ENCODE peak calls at places on chromosomes 7 and 10, in ten cellular contexts. X is endodermal cell, F is thoracic aorta, I is heart left ventricle, Y is lower lobe of right lung, E is astrocyte, R is mammary epithelial cell, T is lung, H is psoas muscle, D is transverse colon. Z is an unnamed sample.
A peak's percentile ranks its signal among the peaks of the same experiment; 100 is the strongest.

GRCh38 chr7:360454-361100 is 70.6 kb downstream of the FOXL3 start:
- DNase-seq in X (no peak), F (no peak), I (peak; percentile 48), Y (peak; percentile 35), E (no peak), R (no peak), T (no peak), H (peak; percentile 9), D (no peak), Z (no peak)

GRCh38 chr10:80714566-80714965 is 176.9 kb downstream of the SH2D4B start:
- DNase-seq in X (peak; percentile 34), F (no peak), I (no peak), Y (no peak), E (no peak), R (no peak), T (no peak), H (no peak), D (no peak), Z (no peak)

GRCh38 chr10:7795605-7796004 is 7.6 kb downstream of the ATP5F1C start:
- DNase-seq in X (no peak), F (no peak), I (no peak), Y (no peak), E (peak; percentile 81), R (no peak), T (no peak), H (no peak), D (no peak), Z (no peak)

GRCh38 chr7:155205368-155206285 is 92.1 kb upstream of the INSIG1 start:
- DNase-seq in X (peak; percentile 72), F (peak; percentile 41), I (peak; percentile 90), Y (peak; percentile 89), E (peak; percentile 100), R (peak; percentile 95), T (peak; percentile 78), H (peak; percentile 89), D (peak; percentile 82), Z (peak; percentile 88)

GRCh38 chr10:104741127-104741526 is 100.0 kb downstream of the SORCS3 start:
- DNase-seq in X (no peak), F (no peak), I (no peak), Y (no peak), E (no peak), R (no peak), T (no peak), H (no peak), D (no peak), Z (no peak)

GRCh38 chr7:50211306-50212015 is 93.1 kb upstream of the IKZF1 start:
- DNase-seq in X (peak; percentile 30), F (no peak), I (no peak), Y (no peak), E (no peak), R (no peak), T (no peak), H (no peak), D (no peak), Z (no peak)

GRCh38 chr10:52615756-52616419 is 156.7 kb downstream of the MBL2 start:
- DNase-seq in X (no peak), F (no peak), I (no peak), Y (no peak), E (peak; percentile 34), R (no peak), T (no peak), H (no peak), D (no peak), Z (no peak)

GRCh38 chr7:39252916-39253315 is 275.2 kb downstream of the POU6F2 start:
- DNase-seq in X (peak; percentile 67), F (no peak), I (no peak), Y (no peak), E (peak; percentile 46), R (no peak), T (no peak), H (no peak), D (no peak), Z (no peak)

GRCh38 chr10:125159932-125160855 is at the start of gene CTBP2:
- DNase-seq in X (peak; percentile 84), F (no peak), I (peak; percentile 78), Y (peak; percentile 66), E (no peak), R (no peak), T (peak; percentile 51), H (peak; percentile 64), D (peak; percentile 59), Z (peak; percentile 47)

GRCh38 chr7:20417260-20417659 is 86.6 kb downstream of the ITGB8 start:
- DNase-seq in X (no peak), F (no peak), I (no peak), Y (peak; percentile 49), E (no peak), R (no peak), T (no peak), H (no peak), D (peak; percentile 21), Z (no peak)

GRCh38 chr10:132537713-132538020 is at the start of gene INPP5A:
- DNase-seq in X (no peak), F (no peak), I (no peak), Y (no peak), E (no peak), R (no peak), T (no peak), H (no peak), D (no peak), Z (no peak)
- H3K4me1 ChIP-seq in X (peaks cover 2% of the 10 kb centered on the region), F (peaks cover 28% of the 10 kb centered on the region), I (peaks cover 53% of the 10 kb centered on the region), Y (peaks cover 64% of the 10 kb centered on the region), E (peaks cover 77% of the 10 kb centered on the region), R (peaks cover 22% of the 10 kb centered on the region), T (peaks cover 38% of the 10 kb centered on the region), H (peaks cover 56% of the 10 kb centered on the region), D (peaks cover 53% of the 10 kb centered on the region), Z (peaks cover 40% of the 10 kb centered on the region)

GRCh38 chr7:111775205-111775604 is 212.9 kb upstream of the IMMP2L start:
- DNase-seq in X (no peak), F (no peak), I (no peak), Y (no peak), E (no peak), R (no peak), T (no peak), H (no peak), D (no peak), Z (no peak)

GRCh38 chr7:111770116-111770515 is 207.8 kb upstream of the IMMP2L start:
- DNase-seq in X (no peak), F (no peak), I (no peak), Y (no peak), E (no peak), R (no peak), T (no peak), H (no peak), D (no peak), Z (no peak)

GRCh38 chr7:111771638-111772037 is 209.3 kb upstream of the IMMP2L start:
- DNase-seq in X (no peak), F (no peak), I (no peak), Y (no peak), E (no peak), R (no peak), T (no peak), H (no peak), D (no peak), Z (no peak)

GRCh38 chr7:111772716-111773115 is 210.4 kb upstream of the IMMP2L start:
- DNase-seq in X (no peak), F (no peak), I (no peak), Y (no peak), E (no peak), R (no peak), T (no peak), H (no peak), D (no peak), Z (no peak)
- H3K36me3 ChIP-seq in X (peaks cover 9% of the 10 kb centered on the region), F (peaks cover 7% of the 10 kb centered on the region), I (peaks cover 56% of the 10 kb centered on the region), Y (peaks cover 80% of the 10 kb centered on the region), E (no peaks in the 10 kb centered on the region), R (no peaks in the 10 kb centered on the region), T (peaks cover 24% of the 10 kb centered on the region), H (peaks cover 46% of the 10 kb centered on the region), D (no peaks in the 10 kb centered on the region), Z (peaks cover 83% of the 10 kb centered on the region)

DNA sequence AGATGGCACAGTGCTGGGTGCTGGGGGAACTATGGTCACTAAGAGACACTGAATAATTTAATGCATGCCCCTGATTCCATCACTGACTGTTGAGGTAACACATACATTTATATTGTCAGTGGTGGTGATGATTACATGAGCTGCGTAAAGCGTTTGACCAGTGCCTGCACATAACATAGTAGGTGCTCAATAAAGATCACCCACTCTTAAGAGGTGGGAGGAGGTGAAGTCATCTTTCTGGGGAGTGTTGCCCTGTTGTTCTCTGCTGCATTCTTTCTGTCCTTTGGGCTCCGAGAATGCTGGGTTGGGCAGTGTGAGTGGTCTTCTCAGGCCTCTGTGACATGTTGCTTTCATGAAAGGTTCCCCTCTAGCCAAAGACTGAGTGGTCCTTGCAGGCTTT is 68.0 kb downstream of the TCF7L2 start:
- DNase-seq in X (no peak), F (no peak), I (no peak), Y (no peak), E (no peak), R (no peak), T (no peak), H (no peak), D (no peak), Z (no peak)
- H3K4me1 ChIP-seq in X (peaks cover 16% of the 10 kb centered on the region), F (peaks cover 19% of the 10 kb centered on the region), I (peaks cover 63% of the 10 kb centered on the region), Y (peaks cover 62% of the 10 kb centered on the region), E (peaks cover 3% of the 10 kb centered on the region), R (no peaks in the 10 kb centered on the region), T (peaks cover 25% of the 10 kb centered on the region), H (peaks cover 37% of the 10 kb centered on the region), D (peaks cover 37% of the 10 kb centered on the region), Z (peaks cover 20% of the 10 kb centered on the region)

GRCh38 chr7:5334671-5335070 is 51.9 kb downstream of the SLC29A4 start:
- DNase-seq in X (no peak), F (no peak), I (no peak), Y (no peak), E (no peak), R (no peak), T (no peak), H (no peak), D (no peak), Z (no peak)
- H3K36me3 ChIP-seq in X (peaks cover 85% of the 10 kb centered on the region), F (peaks cover 64% of the 10 kb centered on the region), I (peaks cover 81% of the 10 kb centered on the region), Y (peaks cover 94% of the 10 kb centered on the region), E (peaks cover 12% of the 10 kb centered on the region), R (peaks cover 11% of the 10 kb centered on the region), T (peaks cover 11% of the 10 kb centered on the region), H (peaks cover 79% of the 10 kb centered on the region), D (no peaks in the 10 kb centered on the region), Z (peaks cover 99% of the 10 kb centered on the region)

GRCh38 chr7:143016996-143017395 is 9.9 kb downstream of the OR9A2 start:
- DNase-seq in X (no peak), F (no peak), I (no peak), Y (no peak), E (no peak), R (no peak), T (no peak), H (no peak), D (no peak), Z (no peak)
- H3K4me1 ChIP-seq in X (peaks cover 3% of the 10 kb centered on the region), F (no peaks in the 10 kb centered on the region), I (no peaks in the 10 kb centered on the region), Y (peaks cover 7% of the 10 kb centered on the region), E (peaks cover 35% of the 10 kb centered on the region), R (peaks cover 10% of the 10 kb centered on the region), T (no peaks in the 10 kb centered on the region), H (peaks cover 2% of the 10 kb centered on the region), D (no peaks in the 10 kb centered on the region), Z (no peaks in the 10 kb centered on the region)

DNA sequence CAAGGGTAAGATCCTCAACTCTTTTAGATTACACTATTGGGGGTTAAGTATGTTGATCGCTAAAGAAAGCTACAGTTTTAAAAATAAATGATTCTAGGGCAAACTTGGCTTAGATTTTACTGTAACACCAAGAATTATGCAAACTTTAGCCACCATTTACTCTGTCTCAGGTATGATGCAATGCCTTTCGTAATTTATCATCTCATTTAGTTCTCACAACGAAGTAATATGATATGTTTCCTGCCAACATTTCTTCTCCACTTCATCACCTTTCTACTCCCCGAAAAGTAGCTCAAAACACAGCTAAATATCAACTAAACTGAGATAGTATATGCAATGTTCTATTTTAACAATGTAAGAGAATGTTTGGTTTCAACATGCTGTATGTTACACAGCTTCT is 21.1 kb downstream of the FAM133B start:
- DNase-seq in X (no peak), F (no peak), I (no peak), Y (no peak), E (no peak), R (no peak), T (no peak), H (no peak), D (no peak), Z (no peak)
- H3K36me3 ChIP-seq in X (peaks cover 81% of the 10 kb centered on the region), F (peaks cover 25% of the 10 kb centered on the region), I (peaks cover 99% of the 10 kb centered on the region), Y (peaks cover 98% of the 10 kb centered on the region), E (peaks cover 19% of the 10 kb centered on the region), R (peaks cover 38% of the 10 kb centered on the region), T (peaks cover 30% of the 10 kb centered on the region), H (peaks cover 99% of the 10 kb centered on the region), D (no peaks in the 10 kb centered on the region), Z (peaks cover 6% of the 10 kb centered on the region)

Z was measured in tibial nerve.